ENCODE peak calls at places on chromosomes 12 and 14, in seven cellular contexts. J is heart right ventricle, S is brain microvascular endothelial cell, K is AG10803, M is A549, G is upper lobe of right lung, A is choroid plexus epithelial cell. W is an unnamed sample.

GRCh38 chr14:96237641-96238040 is 18.4 kb upstream of the BDKRB1 start:
- DNase-seq in J (no peak), A (no peak), G (peak), K (no peak), M (no peak), S (no peak), W (no peak)

GRCh38 chr12:58346032-58346632 is 404.8 kb downstream of the ATP23 start:
- DNase-seq in G (no peak), S (peak), M (peak), J (no peak), K (peak), A (peak), W (no peak)

GRCh38 chr12:78470354-78471195 is 394.0 kb upstream of the SYT1 start:
- DNase-seq in A (peak), G (no peak), M (peak), K (peak), J (no peak), S (peak), W (peak)

GRCh38 chr14:30559638-30560071 is 697 bp downstream of the G2E3 start:
- DNase-seq in S (peak), J (no peak), A (peak), M (no peak), K (peak), G (no peak), W (no peak)

GRCh38 chr14:53062856-53063255 is 90.3 kb downstream of the DDHD1 start:
- DNase-seq in S (peak), G (no peak), M (no peak), K (peak), A (peak), J (no peak), W (no peak)

GRCh38 chr14:34785223-34786006 is 71.0 kb upstream of the CFL2 start:
- DNase-seq in J (no peak), G (no peak), K (no peak), M (no peak), S (no peak), A (no peak), W (no peak)

GRCh38 chr14:101965145-101965531 is 765 bp downstream of the DYNC1H1 start:
- DNase-seq in K (peak), S (peak), A (peak), G (peak), J (peak), M (no peak), W (no peak)

GRCh38 chr12:32163596-32163995 is 56.9 kb downstream of the BICD1 start:
- DNase-seq in G (no peak), S (peak), A (peak), M (no peak), K (no peak), J (no peak), W (no peak)

GRCh38 chr12:69688021-69688420 is 11.1 kb downstream of the BEST3 start:
- DNase-seq in A (peak), S (peak), G (no peak), K (peak), M (no peak), J (no peak), W (no peak)

GRCh38 chr12:53378705-53379388 is 1.1 kb upstream of the SP1 start:
- DNase-seq in K (no peak), G (no peak), S (no peak), M (peak), A (peak), J (no peak), W (no peak)

GRCh38 chr12:104063712-104064030 is 660 bp upstream of the HCFC2 start:
- DNase-seq in G (no peak), J (no peak), S (peak), A (peak), M (no peak), K (no peak), W (no peak)

GRCh38 chr14:69005432-69006148 is 26.5 kb upstream of the ACTN1 start:
- DNase-seq in M (peak), A (peak), K (peak), J (peak), G (no peak), S (peak), W (peak)

GRCh38 chr14:35401853-35402252 is 2.7 kb downstream of the NFKBIA start:
- DNase-seq in S (no peak), G (no peak), K (no peak), J (peak), M (no peak), A (peak), W (no peak)

GRCh38 chr14:30180219-30180618 is 252.6 kb upstream of the PRKD1 start:
- DNase-seq in M (no peak), J (no peak), A (peak), G (no peak), S (no peak), K (peak), W (no peak)

GRCh38 chr14:102126807-102127455 is 12.8 kb upstream of the WDR20 start:
- DNase-seq in J (no peak), G (no peak), S (no peak), K (no peak), M (no peak), A (no peak), W (no peak)

GRCh38 chr12:72815421-72815820 is 543.3 kb downstream of the TRHDE start:
- DNase-seq in S (no peak), A (no peak), G (no peak), K (no peak), J (no peak), M (no peak), W (no peak)

GRCh38 chr12:67515679-67516363 is 132.7 kb upstream of the DYRK2 start:
- DNase-seq in K (no peak), A (peak), S (no peak), J (peak), M (no peak), G (no peak), W (peak)

GRCh38 chr14:36975834-36976233 is 196.6 kb downstream of the SLC25A21 start:
- DNase-seq in J (no peak), G (no peak), K (no peak), A (peak), S (no peak), M (no peak), W (no peak)

GRCh38 chr12:79267580-79267979 is 403.0 kb downstream of the SYT1 start:
- DNase-seq in M (no peak), J (no peak), A (no peak), K (no peak), S (no peak), G (no peak), W (no peak)

GRCh38 chr14:100072783-100073346 is 7.6 kb downstream of the EVL start:
- DNase-seq in S (no peak), K (no peak), A (peak), M (no peak), J (no peak), G (peak), W (no peak)
- TF ChIP-seq CTCF in S (peak), K (no peak), A (peak), M (no peak), J (peak), G (peak), W (no peak)

GRCh38 chr12:124299628-124300388 is 4.9 kb downstream of the RFLNA start:
- DNase-seq in K (no peak), J (no peak), M (no peak), S (no peak), G (no peak), A (no peak), W (no peak)
- H3K4me3 ChIP-seq in K (no peak), J (no peak), M (no peak), S (no peak), G (no peak), A (no peak), W (no peak)

GRCh38 chr12:16166563-16167470 is 110.7 kb downstream of the SLC15A5 start:
- DNase-seq in K (no peak), G (no peak), S (no peak), M (no peak), J (no peak), A (no peak), W (no peak)

GRCh38 chr12:16168078-16168477 is 109.4 kb downstream of the SLC15A5 start:
- DNase-seq in G (no peak), J (no peak), S (no peak), A (no peak), M (no peak), K (no peak), W (no peak)

GRCh38 chr12:16171348-16171747 is 106.1 kb downstream of the SLC15A5 start:
- DNase-seq in K (no peak), A (no peak), S (no peak), G (no peak), M (no peak), J (no peak), W (no peak)

GRCh38 chr12:16163891-16164290 is 113.6 kb downstream of the SLC15A5 start:
- DNase-seq in S (no peak), A (no peak), K (no peak), G (no peak), J (no peak), M (no peak), W (no peak)

DNA sequence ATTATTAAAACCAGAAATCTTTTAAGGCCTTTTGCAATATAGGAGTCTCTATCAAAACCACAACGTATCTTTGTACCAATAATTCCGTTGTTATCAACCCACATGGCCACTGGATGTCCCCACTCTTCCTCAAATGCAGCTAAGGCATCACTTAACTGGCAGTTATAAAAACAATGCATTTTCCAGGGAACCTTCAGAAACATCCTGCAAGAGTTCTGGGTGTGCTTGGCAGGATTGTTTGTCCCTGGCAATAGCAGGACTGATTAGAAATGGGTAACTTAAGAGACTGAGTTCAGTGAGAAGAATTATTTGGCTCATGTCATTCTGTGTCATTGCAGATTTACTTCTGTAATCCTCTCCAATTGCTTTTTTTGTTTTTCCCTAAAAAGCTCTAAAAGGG is 112.0 kb downstream of the SLC15A5 start:
- DNase-seq in J (peak), G (no peak), M (peak), S (peak), K (peak), A (peak), W (peak)
- TF ChIP-seq CTCF in J (peak), G (peak), M (peak), S (peak), K (peak), A (peak), W (no peak)

GRCh38 chr12:124563809-124564208 is 3.6 kb downstream of the NCOR2 start:
- DNase-seq in G (no peak), J (no peak), A (no peak), M (no peak), S (no peak), K (no peak), W (no peak)

GRCh38 chr12:124566181-124567034 is 1.0 kb downstream of the NCOR2 start:
- DNase-seq in G (peak), A (peak), J (peak), K (peak), M (peak), S (peak), W (peak)

GRCh38 chr12:124564232-124564958 is 3.0 kb downstream of the NCOR2 start:
- DNase-seq in A (no peak), J (no peak), S (no peak), M (no peak), G (no peak), K (no peak), W (no peak)

GRCh38 chr12:124565656-124566180 is 1.7 kb downstream of the NCOR2 start:
- DNase-seq in S (no peak), J (no peak), K (no peak), G (no peak), M (no peak), A (no peak), W (no peak)

DNA sequence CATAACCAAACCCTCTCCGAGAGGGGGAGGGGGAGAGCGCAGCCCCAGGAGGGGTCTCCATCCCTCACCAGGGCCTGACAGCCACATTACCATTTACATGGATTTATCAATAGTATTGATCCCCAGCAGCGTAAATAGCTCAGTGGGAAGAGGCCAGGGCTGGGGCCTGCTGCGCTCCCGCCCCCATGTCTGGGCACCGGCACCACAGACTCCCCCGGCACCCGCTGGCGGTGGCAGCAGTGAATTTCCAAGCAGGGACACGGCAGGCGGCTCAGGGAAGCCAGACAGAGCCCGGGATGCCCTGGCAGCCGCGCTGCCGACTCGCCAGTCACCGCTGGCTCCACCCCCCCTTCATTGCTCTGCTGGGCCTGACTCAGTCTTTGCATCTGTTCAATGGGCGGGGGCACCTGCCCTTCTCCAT is 2.3 kb downstream of the NCOR2 start:
- DNase-seq in J (no peak), K (no peak), G (no peak), A (no peak), M (no peak), S (no peak), W (no peak)
- H3K4me3 ChIP-seq in J (peak), K (peak), G (peak), A (peak), M (peak), S (peak), W (peak)

GRCh38 chr12:99454539-99455172 is 192.9 kb upstream of the GARIN6 start:
- DNase-seq in G (no peak), K (no peak), A (no peak), S (no peak), M (no peak), J (no peak), W (no peak)

GRCh38 chr12:99455350-99456037 is 192.1 kb upstream of the GARIN6 start:
- DNase-seq in J (no peak), G (no peak), K (peak), S (peak), M (peak), A (peak), W (peak)

GRCh38 chr12:99444859-99445316 is 202.7 kb upstream of the GARIN6 start:
- DNase-seq in S (no peak), A (no peak), G (no peak), K (no peak), J (no peak), M (peak), W (no peak)

GRCh38 chr12:99453831-99454538 is 193.6 kb upstream of the GARIN6 start:
- DNase-seq in A (no peak), G (no peak), M (no peak), K (peak), J (no peak), S (peak), W (no peak)

GRCh38 chr12:99450231-99450630 is 197.3 kb upstream of the GARIN6 start:
- DNase-seq in G (no peak), J (no peak), A (no peak), M (no peak), S (no peak), K (no peak), W (no peak)
- TF ChIP-seq CTCF in G (no peak), J (no peak), A (no peak), M (no peak), S (no peak), K (no peak), W (no peak)

GRCh38 chr14:89386214-89386886 is 30.7 kb downstream of the FOXN3 start:
- DNase-seq in A (peak), J (no peak), K (no peak), S (peak), M (no peak), G (no peak), W (peak)
- H3K4me3 ChIP-seq in A (no peak), J (no peak), K (no peak), S (no peak), M (no peak), G (no peak), W (no peak)

W was measured in HFF-Myc.